ENCODE peak calls at places on chromosomes 7 and 10, in four cellular contexts. One of them, this sample, is unnamed.

GRCh38 chr7:34756025-34756437 is 98.0 kb downstream of the NPSR1 start:
- DNase-seq in tibial nerve: no peak
- DNase-seq in RWPE1: no peak
- DNase-seq in A549: no peak
- DNase-seq in this sample: no peak

GRCh38 chr10:21927601-21928000 is 75.9 kb downstream of the DNAJC1 start:
- DNase-seq in A549: no peak
- DNase-seq in RWPE1: no peak
- DNase-seq in tibial nerve: no peak
- DNase-seq in this sample: no peak

GRCh38 chr10:49527061-49527460 is 11.9 kb downstream of the ERCC6 start:
- DNase-seq in tibial nerve: no peak
- DNase-seq in RWPE1: no peak
- DNase-seq in A549: no peak
- DNase-seq in this sample: no peak

GRCh38 chr7:115410427-115410805 is 488.5 kb downstream of the MDFIC start:
- DNase-seq in A549: no peak
- DNase-seq in tibial nerve: no peak
- DNase-seq in RWPE1: no peak
- DNase-seq in this sample: no peak

GRCh38 chr10:132632851-132633684 is 95.5 kb downstream of the INPP5A start:
- DNase-seq in RWPE1: no peak
- DNase-seq in A549: no peak
- DNase-seq in tibial nerve: no peak
- DNase-seq in this sample: no peak

GRCh38 chr10:25209618-25210017 is 34.8 kb downstream of the GPR158 start:
- DNase-seq in A549: no peak
- DNase-seq in tibial nerve: no peak
- DNase-seq in RWPE1: no peak
- DNase-seq in this sample: no peak

GRCh38 chr10:33657154-33657900 is 322.9 kb upstream of the NRP1 start:
- DNase-seq in tibial nerve: no peak
- DNase-seq in RWPE1: no peak
- DNase-seq in A549: peak; percentile 67
- DNase-seq in this sample: no peak

GRCh38 chr10:37872283-37872682 is 14.9 kb upstream of the ZNF248 start:
- DNase-seq in RWPE1: no peak
- DNase-seq in tibial nerve: no peak
- DNase-seq in A549: no peak
- DNase-seq in this sample: no peak

GRCh38 chr7:77348371-77348813 is 67.8 kb downstream of the GSAP start:
- DNase-seq in tibial nerve: no peak
- DNase-seq in RWPE1: no peak
- DNase-seq in A549: no peak
- DNase-seq in this sample: no peak

GRCh38 chr10:48902096-48902495 is 37.5 kb downstream of the LRRC18 start:
- DNase-seq in A549: no peak
- DNase-seq in RWPE1: no peak
- DNase-seq in tibial nerve: no peak
- DNase-seq in this sample: no peak

GRCh38 chr7:21771906-21772610 is 173.6 kb downstream of the CDCA7L start:
- DNase-seq in tibial nerve: no peak
- DNase-seq in RWPE1: peak; percentile 14
- DNase-seq in A549: no peak
- DNase-seq in this sample: peak; percentile 13

GRCh38 chr7:147707926-147708325 is 882.6 kb upstream of the C7orf33 start:
- DNase-seq in tibial nerve: no peak
- DNase-seq in RWPE1: no peak
- DNase-seq in A549: no peak
- DNase-seq in this sample: no peak

GRCh38 chr7:150937848-150938561 is 40.1 kb downstream of the KCNH2 start:
- DNase-seq in A549: no peak
- DNase-seq in tibial nerve: no peak
- DNase-seq in RWPE1: peak; percentile 49
- DNase-seq in this sample: no peak

GRCh38 chr7:130878785-130879184 is 144.8 kb upstream of the KLF14 start:
- DNase-seq in tibial nerve: no peak
- DNase-seq in A549: no peak
- DNase-seq in RWPE1: no peak
- DNase-seq in this sample: no peak

GRCh38 chr7:85125160-85125559 is 61.7 kb downstream of the SEMA3D start:
- DNase-seq in A549: no peak
- DNase-seq in RWPE1: no peak
- DNase-seq in tibial nerve: no peak
- DNase-seq in this sample: no peak

GRCh38 chr10:60732240-60733188 is 45.8 kb upstream of the CDK1 start:
- DNase-seq in RWPE1: peak; percentile 30
- DNase-seq in A549: no peak
- DNase-seq in tibial nerve: no peak
- DNase-seq in this sample: no peak

GRCh38 chr10:74418285-74418872 is 267.4 kb downstream of the ADK start:
- DNase-seq in A549: no peak
- DNase-seq in tibial nerve: no peak
- DNase-seq in RWPE1: no peak
- DNase-seq in this sample: no peak

GRCh38 chr7:149205690-149206381 is 10.5 kb downstream of the ZNF282 start:
- DNase-seq in A549: no peak
- DNase-seq in RWPE1: no peak
- DNase-seq in tibial nerve: no peak
- DNase-seq in this sample: no peak

DNA sequence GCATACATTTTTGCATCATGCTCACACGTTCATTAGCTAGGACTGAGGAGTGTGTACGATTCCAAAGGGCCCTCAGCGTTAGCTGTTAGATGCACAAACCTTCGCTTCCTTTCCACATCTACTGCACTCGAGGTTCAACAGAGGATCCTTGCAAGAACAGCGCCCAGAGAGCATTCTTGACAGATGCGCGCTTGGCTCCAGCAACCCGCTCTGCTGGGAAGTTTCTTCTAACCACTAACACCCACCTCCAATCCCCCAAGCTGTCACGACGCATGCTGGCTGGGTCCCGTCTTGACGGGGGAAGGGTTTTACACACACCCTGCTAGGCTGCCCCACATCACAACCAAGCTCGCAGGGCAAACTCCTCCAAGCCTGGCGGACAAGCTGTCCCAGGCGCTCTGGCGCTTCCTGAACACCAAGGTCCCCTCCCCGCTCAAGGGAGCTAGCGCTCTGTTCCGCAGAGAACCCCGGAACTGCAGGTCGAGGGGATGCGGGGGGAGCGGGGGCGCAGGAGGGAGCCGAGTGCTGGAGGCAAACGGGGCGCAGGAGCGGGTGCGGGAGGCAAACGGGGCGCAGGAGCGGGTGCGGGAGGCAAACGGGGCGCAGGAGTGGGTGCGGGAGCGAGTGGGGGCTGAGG is 653 bp upstream of the ADRB1 start:
- DNase-seq in tibial nerve: no peak
- DNase-seq in A549: peak; percentile 63
- DNase-seq in RWPE1: peak; percentile 42
- DNase-seq in this sample: no peak
- H3K27ac ChIP-seq in tibial nerve: peak overlapping the region; percentile 52
- H3K27ac ChIP-seq in A549: peak overlapping the region; percentile 82
- H3K27ac ChIP-seq in RWPE1: peak overlapping the region; percentile 76
- H3K27ac ChIP-seq in this sample: no peak overlapping the region

GRCh38 chr7:86933295-86933845 is 126.1 kb downstream of the ELAPOR2 start:
- DNase-seq in RWPE1: no peak
- DNase-seq in A549: no peak
- DNase-seq in tibial nerve: no peak
- DNase-seq in this sample: no peak

GRCh38 chr7:86930554-86931307 is 128.7 kb downstream of the ELAPOR2 start:
- DNase-seq in tibial nerve: no peak
- DNase-seq in A549: no peak
- DNase-seq in RWPE1: no peak
- DNase-seq in this sample: no peak

GRCh38 chr7:86931439-86931838 is 128.0 kb downstream of the ELAPOR2 start:
- DNase-seq in RWPE1: no peak
- DNase-seq in A549: no peak
- DNase-seq in tibial nerve: no peak
- DNase-seq in this sample: no peak

GRCh38 chr7:86929293-86930109 is 130.0 kb downstream of the ELAPOR2 start:
- DNase-seq in tibial nerve: no peak
- DNase-seq in A549: no peak
- DNase-seq in RWPE1: no peak
- DNase-seq in this sample: no peak

GRCh38 chr7:86932038-86932512 is 127.4 kb downstream of the ELAPOR2 start:
- DNase-seq in RWPE1: peak; percentile 73
- DNase-seq in tibial nerve: no peak
- DNase-seq in A549: peak; percentile 5
- DNase-seq in this sample: peak; percentile 23
- H3K27ac ChIP-seq in RWPE1: no peak overlapping the region
- H3K27ac ChIP-seq in tibial nerve: no peak overlapping the region
- H3K27ac ChIP-seq in A549: no peak overlapping the region
- H3K27ac ChIP-seq in this sample: peak overlapping the region; percentile 27

GRCh38 chr10:127904931-127905622 is 1.8 kb upstream of the PTPRE start:
- DNase-seq in A549: no peak
- DNase-seq in RWPE1: no peak
- DNase-seq in tibial nerve: no peak
- DNase-seq in this sample: no peak
- H3K27ac ChIP-seq in A549: no peak overlapping the region
- H3K27ac ChIP-seq in RWPE1: no peak overlapping the region
- H3K27ac ChIP-seq in tibial nerve: no peak overlapping the region
- H3K27ac ChIP-seq in this sample: no peak overlapping the region

DNA sequence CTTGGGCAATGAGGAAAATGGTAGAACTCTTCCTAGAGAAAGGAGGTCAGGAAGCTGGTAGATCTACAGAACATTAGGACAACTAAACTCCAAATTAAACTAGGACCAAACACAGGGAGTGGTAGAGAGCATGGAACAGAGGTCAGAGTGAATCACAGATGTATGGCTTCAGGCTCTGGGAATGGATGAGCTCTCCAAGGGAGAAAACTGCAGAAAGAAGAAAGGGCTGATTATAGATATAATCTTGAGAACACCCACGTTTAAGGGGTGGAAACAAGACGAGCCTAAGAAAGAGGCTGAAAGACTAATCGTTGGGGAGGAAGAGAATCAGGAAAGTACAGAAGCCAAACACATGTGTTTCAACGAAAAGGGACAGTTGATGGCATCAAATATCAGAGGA is 41.5 kb downstream of the NUDCD3 start:
- DNase-seq in RWPE1: no peak
- DNase-seq in A549: no peak
- DNase-seq in tibial nerve: no peak
- DNase-seq in this sample: no peak
- H3K27ac ChIP-seq in RWPE1: no peak overlapping the region
- H3K27ac ChIP-seq in A549: no peak overlapping the region
- H3K27ac ChIP-seq in tibial nerve: no peak overlapping the region
- H3K27ac ChIP-seq in this sample: no peak overlapping the region

DNA sequence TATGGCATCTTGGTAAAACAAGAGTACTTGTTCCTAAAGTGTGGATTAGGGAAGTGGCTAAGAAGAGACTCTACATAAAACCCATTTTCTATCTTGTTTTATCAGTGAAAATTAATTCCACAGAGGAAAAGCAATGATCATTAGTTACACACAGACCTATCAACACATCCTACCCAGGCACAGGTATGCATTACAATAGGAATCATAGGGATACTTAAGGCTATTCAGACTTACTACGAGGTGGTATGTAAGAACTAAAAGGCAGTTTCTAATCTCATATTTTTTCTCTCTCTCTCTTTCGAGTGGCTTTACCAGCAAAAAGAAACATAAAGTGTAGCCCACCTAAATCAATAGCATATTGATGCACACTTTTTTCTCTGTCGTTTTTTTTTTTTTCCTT is 166.3 kb upstream of the FEZF1 start:
- DNase-seq in tibial nerve: no peak
- DNase-seq in RWPE1: no peak
- DNase-seq in A549: no peak
- DNase-seq in this sample: no peak
- H3K27ac ChIP-seq in tibial nerve: no peak overlapping the region
- H3K27ac ChIP-seq in RWPE1: no peak overlapping the region
- H3K27ac ChIP-seq in A549: no peak overlapping the region
- H3K27ac ChIP-seq in this sample: no peak overlapping the region

GRCh38 chr10:688287-688620 is 1.2 kb downstream of the DIP2C start:
- DNase-seq in tibial nerve: no peak
- DNase-seq in RWPE1: no peak
- DNase-seq in A549: no peak
- DNase-seq in this sample: no peak

GRCh38 chr10:688621-689426 is 644 bp downstream of the DIP2C start:
- DNase-seq in RWPE1: no peak
- DNase-seq in A549: peak; percentile 45
- DNase-seq in tibial nerve: no peak
- DNase-seq in this sample: no peak

GRCh38 chr10:689433-690226 is at the start of gene DIP2C:
- DNase-seq in A549: peak; percentile 62
- DNase-seq in RWPE1: peak; percentile 52
- DNase-seq in tibial nerve: peak; percentile 54
- DNase-seq in this sample: no peak

GRCh38 chr10:691216-691615 is 1.7 kb upstream of the DIP2C start:
- DNase-seq in tibial nerve: no peak
- DNase-seq in A549: no peak
- DNase-seq in RWPE1: no peak
- DNase-seq in this sample: no peak

GRCh38 chr10:690227-691161 is 1.0 kb upstream of the DIP2C start:
- DNase-seq in A549: no peak
- DNase-seq in RWPE1: no peak
- DNase-seq in tibial nerve: no peak
- DNase-seq in this sample: no peak
- H3K27ac ChIP-seq in A549: peak overlapping the region; percentile 57
- H3K27ac ChIP-seq in RWPE1: peak overlapping the region; percentile 88
- H3K27ac ChIP-seq in tibial nerve: peak overlapping the region; percentile 80
- H3K27ac ChIP-seq in this sample: no peak overlapping the region

This sample was measured in keratinocyte.